ENCODE peak calls at places on chromosomes 6 and 20, in five cellular contexts. P is Karpas-422, X is mammary epithelial cell, E is adrenal gland, R is thoracic aorta. Q is an unnamed sample.

GRCh38 chr20:25439328-25439727 is 31.9 kb downstream of the GINS1 start:
- DNase-seq in X (no peak), P (peak; percentile 77), R (no peak), E (no peak), Q (no peak)

GRCh38 chr6:139028658-139029469 is at the start of gene ABRACL:
- DNase-seq in E (peak; percentile 40), R (peak; percentile 24), P (peak; percentile 91), X (peak; percentile 77), Q (no peak)

GRCh38 chr20:17841751-17842191 is 126.8 kb downstream of the SNX5 start:
- DNase-seq in R (no peak), P (no peak), X (no peak), E (peak; percentile 49), Q (no peak)

GRCh38 chr6:2632368-2632767 is 118.4 kb downstream of the MYLK4 start:
- DNase-seq in P (no peak), R (no peak), E (peak; percentile 58), X (peak; percentile 28), Q (no peak)

GRCh38 chr6:81145506-81145905 is 607.0 kb downstream of the TENT5A start:
- DNase-seq in X (no peak), E (no peak), P (no peak), R (no peak), Q (no peak)

GRCh38 chr20:41173791-41174341 is 36.5 kb downstream of the PLCG1 start:
- DNase-seq in P (no peak), E (no peak), R (no peak), X (no peak), Q (no peak)

GRCh38 chr6:39193201-39193791 is 36.0 kb downstream of the KCNK5 start:
- DNase-seq in E (no peak), P (no peak), X (no peak), R (no peak), Q (no peak)

GRCh38 chr20:64084209-64085152 is at the start of gene LKAAEAR1:
- DNase-seq in X (no peak), R (no peak), E (no peak), P (no peak), Q (no peak)

GRCh38 chr6:157989541-157990289 is 8.1 kb downstream of the SYNJ2 start:
- DNase-seq in P (no peak), E (peak; percentile 91), R (no peak), X (peak; percentile 68), Q (no peak)

GRCh38 chr20:11063459-11063858 is 389.7 kb upstream of the JAG1 start:
- DNase-seq in X (no peak), P (no peak), E (no peak), R (no peak), Q (no peak)

GRCh38 chr6:72939029-72939428 is 286.3 kb downstream of the KHDC1L start:
- DNase-seq in P (no peak), R (no peak), E (no peak), X (no peak), Q (no peak)

GRCh38 chr20:47610247-47610944 is 108.7 kb downstream of the NCOA3 start:
- DNase-seq in E (peak; percentile 84), P (no peak), R (peak; percentile 40), X (peak; percentile 69), Q (peak; percentile 28)

GRCh38 chr6:53588816-53589509 is 44.1 kb upstream of the GCLC start:
- DNase-seq in R (no peak), X (no peak), E (no peak), P (no peak), Q (no peak)

GRCh38 chr6:144283781-144284473 is 1.2 kb upstream of the UTRN start:
- DNase-seq in X (peak; percentile 25), R (no peak), E (no peak), P (peak; percentile 44), Q (no peak)

GRCh38 chr20:23350855-23351838 is 556 bp downstream of the NXT1 start:
- DNase-seq in E (peak; percentile 63), P (peak; percentile 89), R (no peak), X (peak; percentile 67), Q (no peak)

GRCh38 chr20:51298141-51298540 is 244.4 kb downstream of the NFATC2 start:
- DNase-seq in P (no peak), E (no peak), R (no peak), X (no peak), Q (no peak)
- H3K4me1 ChIP-seq in P (no peaks in the 10 kb centered on the region), E (no peaks in the 10 kb centered on the region), R (no peaks in the 10 kb centered on the region), X (no peaks in the 10 kb centered on the region), Q (no peaks in the 10 kb centered on the region)

GRCh38 chr6:133314951-133315350 is 73.8 kb downstream of the EYA4 start:
- DNase-seq in R (no peak), X (no peak), E (no peak), P (no peak), Q (no peak)
- H3K4me1 ChIP-seq in R (no peaks in the 10 kb centered on the region), X (no peaks in the 10 kb centered on the region), E (no peaks in the 10 kb centered on the region), P (no peaks in the 10 kb centered on the region), Q (no peaks in the 10 kb centered on the region)

GRCh38 chr6:108592371-108593337 is 31.9 kb downstream of the FOXO3 start:
- DNase-seq in E (no peak), R (no peak), P (peak; percentile 55), X (peak; percentile 85), Q (peak; percentile 80)
- H3K4me1 ChIP-seq in E (peaks cover 24% of the 10 kb centered on the region), R (peaks cover 93% of the 10 kb centered on the region), P (peaks cover 18% of the 10 kb centered on the region), X (peaks cover 67% of the 10 kb centered on the region), Q (peaks cover 49% of the 10 kb centered on the region)

GRCh38 chr6:21993841-21994240 is 303.0 kb downstream of the PRL start:
- DNase-seq in E (no peak), X (no peak), R (no peak), P (no peak), Q (no peak)
- H3K4me1 ChIP-seq in E (no peaks in the 10 kb centered on the region), X (peaks cover 2% of the 10 kb centered on the region), R (peaks cover 3% of the 10 kb centered on the region), P (no peaks in the 10 kb centered on the region), Q (no peaks in the 10 kb centered on the region)

GRCh38 chr6:147248859-147249258 is 44.6 kb downstream of the STXBP5 start:
- DNase-seq in E (no peak), P (no peak), X (no peak), R (no peak), Q (no peak)
- H3K4me1 ChIP-seq in E (no peaks in the 10 kb centered on the region), P (no peaks in the 10 kb centered on the region), X (no peaks in the 10 kb centered on the region), R (no peaks in the 10 kb centered on the region), Q (no peaks in the 10 kb centered on the region)

GRCh38 chr6:24016286-24016685 is 109.7 kb upstream of the NRSN1 start:
- DNase-seq in P (no peak), R (no peak), E (no peak), X (no peak), Q (no peak)
- H3K4me1 ChIP-seq in P (no peaks in the 10 kb centered on the region), R (no peaks in the 10 kb centered on the region), E (no peaks in the 10 kb centered on the region), X (no peaks in the 10 kb centered on the region), Q (no peaks in the 10 kb centered on the region)

DNA sequence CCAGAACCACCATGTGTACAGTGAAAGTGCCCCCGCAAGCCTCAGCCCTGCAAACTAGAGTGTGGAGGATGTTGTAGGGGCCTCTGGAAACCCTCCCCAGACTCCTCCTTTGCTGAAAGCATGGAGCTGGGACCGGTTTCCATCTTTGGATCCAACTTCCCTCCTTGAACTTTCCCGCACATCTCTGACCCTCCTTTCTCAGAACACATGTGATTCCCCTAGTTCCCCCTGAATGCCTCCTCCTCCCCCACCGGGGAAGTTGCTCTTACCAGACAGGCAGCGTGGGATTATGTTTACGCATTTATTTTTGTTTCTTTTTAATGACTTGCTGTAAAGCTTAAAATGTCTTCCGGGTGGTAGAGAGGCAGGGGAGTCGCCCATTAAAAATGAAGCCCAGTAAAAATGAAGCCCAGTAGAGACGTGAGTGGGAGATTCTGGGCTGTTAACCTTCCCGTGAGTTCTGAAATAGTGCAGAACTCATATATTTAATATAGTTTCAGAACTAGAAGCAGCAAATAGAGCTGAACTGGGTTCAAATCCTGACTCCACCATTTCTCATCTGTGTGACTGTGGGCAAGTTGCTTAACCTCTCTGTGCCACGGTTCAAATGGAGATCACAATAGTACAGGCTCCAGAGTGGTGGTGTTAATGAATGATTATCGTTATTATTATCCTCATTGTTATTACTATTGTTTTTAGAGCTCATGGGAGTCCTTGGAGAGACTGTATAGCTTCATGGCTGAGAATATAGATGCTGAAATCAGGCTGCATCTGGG is 8.0 kb upstream of the PTPN1 start:
- DNase-seq in E (peak; percentile 26), R (no peak), X (no peak), P (no peak), Q (no peak)
- H3K4me1 ChIP-seq in E (peaks cover 8% of the 10 kb centered on the region), R (no peaks in the 10 kb centered on the region), X (peaks cover 22% of the 10 kb centered on the region), P (no peaks in the 10 kb centered on the region), Q (peaks cover 10% of the 10 kb centered on the region)

Q was measured in foreskin keratinocyte.